ENCODE peak calls at places on chromosomes 3 and 15, in ten cellular contexts. G is transverse colon; A is AG04450; K is Calu3; F is stimulated activated CD4-positive, alpha-beta T cell treated with anti-CD3 and anti-CD28 coated beads, TNF-alpha, amount 100 ng/mL, for 48 hours; N is GM04503; D is fibroblast of mammary gland; Z is nephron progenitor cell; C is RWPE2; I is endothelial cell of umbilical vein. X is an unnamed sample.

GRCh38 chr3:177283983-177284382 is 86.7 kb upstream of the TBL1XR1 start:
- DNase-seq in G (no peak), A (no peak), K (no peak), F (no peak), N (no peak), D (no peak), Z (no peak), C (no peak), I (no peak), X (no peak)

GRCh38 chr3:134084230-134084950 is 54.7 kb upstream of the SLCO2A1 start:
- DNase-seq in G (no peak), A (no peak), K (no peak), F (no peak), N (no peak), D (no peak), Z (no peak), C (no peak), I (no peak), X (no peak)

GRCh38 chr3:4350789-4351163 is 47.6 kb downstream of the SETMAR start:
- DNase-seq in G (peak), A (peak), K (peak), F (peak), N (no peak), D (peak), Z (peak), C (no peak), I (no peak), X (peak)

GRCh38 chr3:39184081-39184967 is 8.1 kb downstream of the XIRP1 start:
- DNase-seq in G (no peak), A (no peak), K (no peak), F (no peak), N (no peak), D (no peak), Z (no peak), C (no peak), I (no peak), X (no peak)

GRCh38 chr3:78941587-78941986 is 826.2 kb downstream of the ROBO1 start:
- DNase-seq in G (no peak), A (peak), K (peak), F (no peak), N (peak), D (peak), Z (no peak), C (no peak), I (no peak), X (no peak)

GRCh38 chr3:72487078-72487765 is 361.0 kb downstream of the SHQ1 start:
- DNase-seq in G (peak), A (peak), K (peak), F (peak), N (peak), D (peak), Z (peak), C (peak), I (peak), X (no peak)

GRCh38 chr15:39287322-39288195 is 293.3 kb upstream of the THBS1 start:
- DNase-seq in G (no peak), A (no peak), K (no peak), F (no peak), N (no peak), D (peak), Z (no peak), C (peak), I (peak), X (no peak)

GRCh38 chr15:25830844-25831443 is 32.2 kb downstream of the ATP10A start:
- DNase-seq in G (peak), A (peak), K (no peak), F (no peak), N (peak), D (peak), Z (no peak), C (peak), I (no peak), X (no peak)

GRCh38 chr15:26050271-26050670 is 187.1 kb upstream of the ATP10A start:
- DNase-seq in G (no peak), A (no peak), K (no peak), F (no peak), N (no peak), D (no peak), Z (no peak), C (no peak), I (no peak), X (no peak)

GRCh38 chr3:112984485-112984884 is 6.3 kb upstream of the GTPBP8 start:
- DNase-seq in G (peak), A (no peak), K (no peak), F (no peak), N (no peak), D (no peak), Z (no peak), C (no peak), I (peak), X (no peak)

GRCh38 chr3:81484532-81484931 is 276.9 kb downstream of the GBE1 start:
- DNase-seq in G (no peak), A (no peak), K (no peak), F (no peak), N (no peak), D (no peak), Z (no peak), C (no peak), I (no peak), X (no peak)

GRCh38 chr3:187987162-187987561 is 166.8 kb upstream of the LPP start:
- DNase-seq in G (no peak), A (no peak), K (no peak), F (no peak), N (no peak), D (no peak), Z (no peak), C (no peak), I (no peak), X (no peak)

GRCh38 chr15:51260262-51260661 is 78.1 kb downstream of the CYP19A1 start:
- DNase-seq in G (no peak), A (no peak), K (no peak), F (no peak), N (peak), D (peak), Z (no peak), C (no peak), I (no peak), X (no peak)

GRCh38 chr3:187445352-187445751 is 77.2 kb downstream of the RTP4 start:
- DNase-seq in G (no peak), A (no peak), K (no peak), F (no peak), N (no peak), D (no peak), Z (no peak), C (no peak), I (no peak), X (no peak)